ENCODE peak calls at places on chromosome 15, in six cellular contexts. One of them, this sample, is unnamed.

GRCh38 chr15:98728107-98728810 is 79.9 kb downstream of the IGF1R start:
- DNase-seq in astrocyte of the spinal cord: no peak
- DNase-seq in HL-60: no peak
- DNase-seq in GM13977: no peak
- DNase-seq in choroid plexus epithelial cell: no peak
- DNase-seq in GM10248: no peak
- DNase-seq in this sample: no peak

GRCh38 chr15:89149501-89150101 is 61.3 kb downstream of the ABHD2 start:
- DNase-seq in astrocyte of the spinal cord: no peak
- DNase-seq in HL-60: no peak
- DNase-seq in GM13977: no peak
- DNase-seq in choroid plexus epithelial cell: no peak
- DNase-seq in GM10248: no peak
- DNase-seq in this sample: peak; percentile 83

GRCh38 chr15:85708402-85708932 is 86.3 kb downstream of the KLHL25 start:
- DNase-seq in astrocyte of the spinal cord: no peak
- DNase-seq in HL-60: no peak
- DNase-seq in GM13977: no peak
- DNase-seq in choroid plexus epithelial cell: no peak
- DNase-seq in GM10248: no peak
- DNase-seq in this sample: no peak

GRCh38 chr15:31842532-31843195 is 187.7 kb upstream of the CHRNA7 start:
- DNase-seq in astrocyte of the spinal cord: no peak
- DNase-seq in HL-60: no peak
- DNase-seq in GM13977: no peak
- DNase-seq in choroid plexus epithelial cell: no peak
- DNase-seq in GM10248: no peak
- DNase-seq in this sample: no peak

GRCh38 chr15:33581032-33581431 is 270.3 kb downstream of the RYR3 start:
- DNase-seq in astrocyte of the spinal cord: peak; percentile 74
- DNase-seq in HL-60: no peak
- DNase-seq in GM13977: no peak
- DNase-seq in choroid plexus epithelial cell: peak; percentile 41
- DNase-seq in GM10248: no peak
- DNase-seq in this sample: peak; percentile 88

GRCh38 chr15:69236505-69236904 is 62.2 kb upstream of the PAQR5 start:
- DNase-seq in astrocyte of the spinal cord: no peak
- DNase-seq in HL-60: no peak
- DNase-seq in GM13977: no peak
- DNase-seq in choroid plexus epithelial cell: no peak
- DNase-seq in GM10248: no peak
- DNase-seq in this sample: peak; percentile 83

GRCh38 chr15:78906310-78906608 is 33.6 kb downstream of the MORF4L1 start:
- DNase-seq in astrocyte of the spinal cord: peak; percentile 33
- DNase-seq in HL-60: no peak
- DNase-seq in GM13977: no peak
- DNase-seq in choroid plexus epithelial cell: peak; percentile 82
- DNase-seq in GM10248: no peak
- DNase-seq in this sample: peak; percentile 65

GRCh38 chr15:31326729-31327673 is at the start of gene KLF13:
- DNase-seq in astrocyte of the spinal cord: peak; percentile 55
- DNase-seq in HL-60: no peak
- DNase-seq in GM13977: no peak
- DNase-seq in choroid plexus epithelial cell: peak; percentile 71
- DNase-seq in GM10248: no peak
- DNase-seq in this sample: peak; percentile 84

GRCh38 chr15:66287461-66288055 is 5.8 kb upstream of the DIS3L start:
- DNase-seq in astrocyte of the spinal cord: peak; percentile 54
- DNase-seq in HL-60: no peak
- DNase-seq in GM13977: peak; percentile 36
- DNase-seq in choroid plexus epithelial cell: peak; percentile 35
- DNase-seq in GM10248: peak; percentile 37
- DNase-seq in this sample: peak; percentile 18

GRCh38 chr15:68192804-68193521 is 12.2 kb downstream of the CALML4 start:
- DNase-seq in astrocyte of the spinal cord: no peak
- DNase-seq in HL-60: no peak
- DNase-seq in GM13977: no peak
- DNase-seq in choroid plexus epithelial cell: no peak
- DNase-seq in GM10248: no peak
- DNase-seq in this sample: no peak

GRCh38 chr15:59199775-59200465 is 6.7 kb upstream of the LDHAL6B start:
- DNase-seq in astrocyte of the spinal cord: peak; percentile 61
- DNase-seq in HL-60: no peak
- DNase-seq in GM13977: no peak
- DNase-seq in choroid plexus epithelial cell: peak; percentile 70
- DNase-seq in GM10248: no peak
- DNase-seq in this sample: peak; percentile 70

GRCh38 chr15:96252148-96252547 is 78.4 kb upstream of the NR2F2 start:
- DNase-seq in astrocyte of the spinal cord: no peak
- DNase-seq in HL-60: no peak
- DNase-seq in GM13977: no peak
- DNase-seq in choroid plexus epithelial cell: no peak
- DNase-seq in GM10248: no peak
- DNase-seq in this sample: no peak

GRCh38 chr15:96246057-96246456 is 84.4 kb upstream of the NR2F2 start:
- DNase-seq in astrocyte of the spinal cord: no peak
- DNase-seq in HL-60: no peak
- DNase-seq in GM13977: no peak
- DNase-seq in choroid plexus epithelial cell: no peak
- DNase-seq in GM10248: no peak
- DNase-seq in this sample: no peak

GRCh38 chr15:96243701-96244100 is 86.8 kb upstream of the NR2F2 start:
- DNase-seq in astrocyte of the spinal cord: no peak
- DNase-seq in HL-60: no peak
- DNase-seq in GM13977: no peak
- DNase-seq in choroid plexus epithelial cell: peak; percentile 35
- DNase-seq in GM10248: no peak
- DNase-seq in this sample: no peak

GRCh38 chr15:96245252-96245651 is 85.2 kb upstream of the NR2F2 start:
- DNase-seq in astrocyte of the spinal cord: no peak
- DNase-seq in HL-60: no peak
- DNase-seq in GM13977: no peak
- DNase-seq in choroid plexus epithelial cell: no peak
- DNase-seq in GM10248: no peak
- DNase-seq in this sample: no peak

DNA sequence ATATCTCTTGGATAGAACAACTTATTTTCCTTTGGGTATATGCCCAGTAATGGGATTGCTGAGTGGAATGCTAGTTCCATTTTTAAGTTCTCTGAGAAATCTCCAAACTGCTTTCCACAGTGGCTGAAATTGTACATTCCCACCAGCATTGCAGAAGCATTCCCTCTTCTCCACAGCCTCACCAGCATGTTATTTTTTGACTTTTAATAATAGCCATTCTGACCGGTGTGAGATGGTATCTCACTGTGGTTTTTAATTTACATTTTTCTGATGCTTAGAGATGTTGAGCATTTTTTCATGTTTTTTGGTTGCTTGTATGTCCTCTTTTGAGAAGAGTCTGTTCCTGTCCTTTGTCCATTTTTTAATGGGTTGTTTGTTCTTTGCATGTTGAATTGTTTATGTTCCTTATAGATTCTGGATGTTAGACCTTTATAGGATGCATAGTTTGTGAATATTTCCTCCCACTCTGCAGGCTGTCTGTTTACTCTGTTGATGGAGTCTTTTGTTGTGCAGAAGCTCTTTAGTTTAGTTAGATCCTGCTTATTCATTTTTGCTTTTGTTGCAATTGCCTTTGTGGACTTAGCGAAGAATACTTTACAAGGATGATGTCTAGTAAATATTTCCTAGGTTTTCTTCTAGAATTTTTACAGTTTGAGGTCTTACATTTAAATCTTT is 82.7 kb upstream of the NR2F2 start:
- DNase-seq in astrocyte of the spinal cord: no peak
- DNase-seq in HL-60: no peak
- DNase-seq in GM13977: no peak
- DNase-seq in choroid plexus epithelial cell: no peak
- DNase-seq in GM10248: no peak
- DNase-seq in this sample: no peak
- TF ChIP-seq CTCF in astrocyte of the spinal cord: no peak
- TF ChIP-seq CTCF in HL-60: no peak
- TF ChIP-seq CTCF in GM13977: no peak
- TF ChIP-seq CTCF in choroid plexus epithelial cell: no peak
- TF ChIP-seq CTCF in GM10248: no peak
- TF ChIP-seq CTCF in this sample: no peak

GRCh38 chr15:62060116-62060895 is at the start of gene VPS13C:
- DNase-seq in astrocyte of the spinal cord: peak; percentile 92
- DNase-seq in HL-60: peak; percentile 81
- DNase-seq in GM13977: peak; percentile 94
- DNase-seq in choroid plexus epithelial cell: peak; percentile 93
- DNase-seq in GM10248: peak; percentile 94
- DNase-seq in this sample: peak; percentile 89

GRCh38 chr15:62059818-62060115 is 480 bp downstream of the VPS13C start:
- DNase-seq in astrocyte of the spinal cord: peak; percentile 53
- DNase-seq in HL-60: no peak
- DNase-seq in GM13977: peak; percentile 84
- DNase-seq in choroid plexus epithelial cell: peak; percentile 57
- DNase-seq in GM10248: peak; percentile 83
- DNase-seq in this sample: peak; percentile 47

GRCh38 chr15:62058327-62059028 is 1.8 kb downstream of the VPS13C start:
- DNase-seq in astrocyte of the spinal cord: no peak
- DNase-seq in HL-60: no peak
- DNase-seq in GM13977: no peak
- DNase-seq in choroid plexus epithelial cell: no peak
- DNase-seq in GM10248: no peak
- DNase-seq in this sample: no peak

GRCh38 chr15:62060896-62061280 is 641 bp upstream of the VPS13C start:
- DNase-seq in astrocyte of the spinal cord: no peak
- DNase-seq in HL-60: no peak
- DNase-seq in GM13977: no peak
- DNase-seq in choroid plexus epithelial cell: no peak
- DNase-seq in GM10248: no peak
- DNase-seq in this sample: no peak

DNA sequence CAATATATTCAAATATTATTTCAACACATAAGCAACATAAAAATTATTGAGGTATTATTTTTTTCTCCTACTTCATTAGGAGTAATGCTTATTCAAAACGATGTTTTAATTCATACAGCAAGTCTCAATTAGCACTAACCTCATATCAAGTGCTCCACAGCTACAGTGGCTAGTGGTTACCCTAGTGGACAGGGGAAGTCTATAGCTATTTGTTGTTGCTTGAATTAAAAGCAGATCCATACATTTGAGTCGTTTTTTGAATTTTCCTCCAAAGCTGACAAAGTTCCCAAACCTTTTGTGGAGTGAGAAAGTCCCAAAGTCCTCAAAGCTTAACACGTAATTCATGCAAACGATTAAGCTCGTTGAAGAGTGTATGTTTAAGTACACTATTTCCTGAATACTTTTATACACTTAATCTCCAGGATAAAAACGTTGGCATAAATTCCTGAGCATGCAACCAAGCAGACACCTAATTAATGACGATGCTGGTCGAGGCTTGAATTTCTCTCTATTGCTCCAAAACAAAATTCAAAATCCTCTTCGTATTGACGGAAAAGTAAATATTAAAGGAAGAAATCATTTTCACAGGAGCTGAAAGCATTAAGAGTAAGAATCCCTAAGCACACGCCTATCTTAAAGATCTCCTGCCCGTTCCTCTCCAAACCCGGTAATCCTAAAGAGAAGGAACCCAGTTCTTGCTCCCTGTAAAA is 984 bp downstream of the VPS13C start:
- DNase-seq in astrocyte of the spinal cord: peak; percentile 9
- DNase-seq in HL-60: no peak
- DNase-seq in GM13977: no peak
- DNase-seq in choroid plexus epithelial cell: no peak
- DNase-seq in GM10248: no peak
- DNase-seq in this sample: peak; percentile 16
- TF ChIP-seq CTCF in astrocyte of the spinal cord: no peak
- TF ChIP-seq CTCF in HL-60: no peak
- TF ChIP-seq CTCF in GM13977: no peak
- TF ChIP-seq CTCF in choroid plexus epithelial cell: peak; percentile 48
- TF ChIP-seq CTCF in GM10248: no peak
- TF ChIP-seq CTCF in this sample: peak; percentile 31

GRCh38 chr15:90340345-90340744 is 11.7 kb upstream of the ZNF774 start:
- DNase-seq in astrocyte of the spinal cord: no peak
- DNase-seq in HL-60: no peak
- DNase-seq in GM13977: no peak
- DNase-seq in choroid plexus epithelial cell: no peak
- DNase-seq in GM10248: no peak
- DNase-seq in this sample: no peak
- TF ChIP-seq CTCF in astrocyte of the spinal cord: no peak
- TF ChIP-seq CTCF in HL-60: no peak
- TF ChIP-seq CTCF in GM13977: no peak
- TF ChIP-seq CTCF in choroid plexus epithelial cell: no peak
- TF ChIP-seq CTCF in GM10248: no peak
- TF ChIP-seq CTCF in this sample: no peak

DNA sequence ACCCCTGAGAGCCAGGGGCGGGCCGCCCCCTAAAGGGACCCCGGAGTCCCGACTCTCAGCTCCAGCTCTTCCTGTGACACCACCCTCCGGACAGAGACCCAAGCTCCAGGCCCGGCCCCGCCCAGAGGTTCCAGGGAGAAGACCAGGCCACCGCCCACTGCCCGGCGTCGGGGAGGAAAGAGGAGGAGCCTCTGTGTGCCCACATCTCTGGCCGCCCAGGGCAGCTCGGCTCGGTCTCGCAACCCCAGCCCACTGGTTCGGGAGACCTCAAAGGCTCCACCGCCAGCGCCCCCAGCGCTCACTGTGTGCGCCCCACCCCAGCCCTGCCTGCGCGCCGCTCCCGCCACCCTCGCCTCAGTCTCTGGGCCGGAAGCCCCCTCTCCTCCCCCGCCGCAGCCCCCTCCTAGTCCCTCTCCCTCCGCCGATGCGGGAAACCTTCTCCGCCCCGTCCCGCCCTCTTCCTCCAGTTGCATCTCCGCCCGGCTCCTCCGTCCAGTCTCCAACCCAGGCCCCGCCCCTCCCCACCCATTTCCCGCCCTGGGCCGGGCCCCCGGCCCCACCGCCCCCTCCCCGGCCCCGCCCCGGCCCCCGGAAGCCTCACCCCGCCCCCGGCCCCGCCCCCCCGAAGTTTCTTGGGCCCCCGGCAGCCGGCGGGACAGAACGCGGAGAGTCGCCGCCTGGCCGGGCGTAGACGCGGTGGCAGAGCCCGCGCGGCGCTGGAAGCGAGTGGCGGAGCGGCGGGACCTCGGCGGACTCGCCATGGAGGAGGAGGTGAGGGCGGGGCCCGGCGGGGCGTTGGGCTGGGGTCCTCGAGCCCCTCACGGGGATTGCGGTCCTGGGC is at the start of gene PLEKHO2:
- DNase-seq in astrocyte of the spinal cord: peak; percentile 97
- DNase-seq in HL-60: peak; percentile 91
- DNase-seq in GM13977: peak; percentile 98
- DNase-seq in choroid plexus epithelial cell: peak; percentile 95
- DNase-seq in GM10248: peak; percentile 96
- DNase-seq in this sample: peak; percentile 90
- TF ChIP-seq CTCF in astrocyte of the spinal cord: peak; percentile 23
- TF ChIP-seq CTCF in HL-60: no peak
- TF ChIP-seq CTCF in GM13977: peak; percentile 18
- TF ChIP-seq CTCF in choroid plexus epithelial cell: no peak
- TF ChIP-seq CTCF in GM10248: no peak
- TF ChIP-seq CTCF in this sample: no peak

DNA sequence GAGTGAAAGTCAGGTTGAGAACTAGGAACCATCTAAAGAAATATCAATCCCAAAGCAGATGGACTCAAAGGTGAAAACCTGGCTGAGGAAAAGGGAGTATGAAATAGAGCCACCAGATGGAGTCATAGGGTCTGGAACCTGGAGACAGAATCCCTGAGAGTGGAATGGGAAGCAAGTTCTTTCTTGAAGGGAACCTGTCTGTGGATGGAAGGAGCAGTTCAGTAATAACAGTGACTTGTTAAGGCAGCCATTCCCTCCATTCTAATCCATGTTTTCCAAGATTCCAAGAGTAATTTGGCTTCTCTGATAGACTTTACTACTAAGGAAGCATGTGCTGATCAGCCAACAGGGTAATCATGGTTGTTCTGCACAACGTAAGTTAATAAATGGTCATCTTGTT is 22.5 kb upstream of the AQP9 start:
- DNase-seq in astrocyte of the spinal cord: peak; percentile 4
- DNase-seq in HL-60: peak; percentile 25
- DNase-seq in GM13977: no peak
- DNase-seq in choroid plexus epithelial cell: peak; percentile 26
- DNase-seq in GM10248: no peak
- DNase-seq in this sample: peak; percentile 49
- TF ChIP-seq CTCF in astrocyte of the spinal cord: peak; percentile 29
- TF ChIP-seq CTCF in HL-60: no peak
- TF ChIP-seq CTCF in GM13977: no peak
- TF ChIP-seq CTCF in choroid plexus epithelial cell: peak; percentile 42
- TF ChIP-seq CTCF in GM10248: no peak
- TF ChIP-seq CTCF in this sample: peak; percentile 48